ENCODE peak calls at places on chromosomes 7 and 10, in four cellular contexts. H is A549, Z is WTC11, E is K562. L is an unnamed sample.

GRCh38 chr7:158174947-158175346 is 412.7 kb downstream of the PTPRN2 start:
- DNase-seq in H (no peak), Z (no peak), E (no peak), L (no peak)

GRCh38 chr7:139623518-139623917 is 100.0 kb downstream of the CLEC2L start:
- DNase-seq in H (no peak), Z (no peak), E (peak; percentile 77), L (no peak)

GRCh38 chr7:29435167-29435566 is 128.5 kb upstream of the PRR15 start:
- DNase-seq in H (no peak), Z (no peak), E (no peak), L (no peak)

GRCh38 chr7:2781636-2782035 is 62.5 kb downstream of the GNA12 start:
- DNase-seq in H (no peak), Z (no peak), E (no peak), L (no peak)

GRCh38 chr10:14379556-14380330 is 49.0 kb upstream of the FRMD4A start:
- DNase-seq in H (no peak), Z (no peak), E (no peak), L (no peak)

GRCh38 chr7:88664630-88665233 is 94.8 kb upstream of the ZNF804B start:
- DNase-seq in H (peak; percentile 3), Z (peak; percentile 16), E (no peak), L (no peak)

GRCh38 chr10:7566891-7567290 is 99.9 kb downstream of the ITIH5 start:
- DNase-seq in H (no peak), Z (no peak), E (no peak), L (no peak)

GRCh38 chr7:77940647-77941046 is 142.1 kb downstream of the PHTF2 start:
- DNase-seq in H (peak; percentile 30), Z (no peak), E (peak; percentile 63), L (peak; percentile 36)

GRCh38 chr10:114821915-114822770 is 563 bp downstream of the FHIP2A start:
- DNase-seq in H (peak; percentile 46), Z (peak; percentile 26), E (peak; percentile 25), L (peak; percentile 6)

GRCh38 chr10:128993911-128994538 is 473.0 kb upstream of the MGMT start:
- DNase-seq in H (no peak), Z (no peak), E (no peak), L (no peak)

GRCh38 chr10:62027841-62028501 is 126.5 kb downstream of the ARID5B start:
- DNase-seq in H (no peak), Z (no peak), E (no peak), L (no peak)

GRCh38 chr10:104077282-104078151 is 8.2 kb downstream of the COL17A1 start:
- DNase-seq in H (no peak), Z (peak; percentile 33), E (no peak), L (no peak)

GRCh38 chr10:30705625-30706149 is 76.1 kb upstream of the LYZL2 start:
- DNase-seq in H (no peak), Z (no peak), E (no peak), L (no peak)

GRCh38 chr10:14775656-14776055 is 959 bp upstream of the FAM107B start:
- DNase-seq in H (no peak), Z (no peak), E (no peak), L (no peak)

GRCh38 chr10:4650109-4650508 is 175.9 kb upstream of the AKR1E2 start:
- DNase-seq in H (no peak), Z (no peak), E (no peak), L (no peak)

GRCh38 chr7:154503962-154504550 is 451.9 kb downstream of the DPP6 start:
- DNase-seq in H (peak; percentile 41), Z (no peak), E (peak; percentile 57), L (peak; percentile 19)

GRCh38 chr10:7374795-7375194 is 36.0 kb downstream of the SFMBT2 start:
- DNase-seq in H (peak; percentile 66), Z (no peak), E (no peak), L (no peak)

GRCh38 chr7:158432369-158433270 is 155.0 kb downstream of the PTPRN2 start:
- DNase-seq in H (peak; percentile 96), Z (no peak), E (no peak), L (peak; percentile 95)

GRCh38 chr10:86556933-86557649 is 35.5 kb upstream of the WAPL start:
- DNase-seq in H (no peak), Z (no peak), E (no peak), L (no peak)

GRCh38 chr10:28201666-28202400 is 101.0 kb downstream of the MPP7 start:
- DNase-seq in H (no peak), Z (no peak), E (no peak), L (no peak)

GRCh38 chr10:101624526-101625102 is 36.5 kb downstream of the DPCD start:
- DNase-seq in H (no peak), Z (no peak), E (no peak), L (no peak)

GRCh38 chr10:101629781-101630419 is 41.8 kb downstream of the DPCD start:
- DNase-seq in H (no peak), Z (no peak), E (no peak), L (no peak)

GRCh38 chr10:101631821-101632475 is 43.8 kb downstream of the DPCD start:
- DNase-seq in H (no peak), Z (no peak), E (no peak), L (no peak)

GRCh38 chr10:101625821-101626412 is 37.8 kb downstream of the DPCD start:
- DNase-seq in H (no peak), Z (no peak), E (no peak), L (no peak)

GRCh38 chr10:101630420-101630920 is 42.3 kb downstream of the DPCD start:
- DNase-seq in H (no peak), Z (no peak), E (no peak), L (peak; percentile 34)
- TF ChIP-seq NR3C1 in H (no peak), Z (no peak), E (no peak), L (no peak)

DNA sequence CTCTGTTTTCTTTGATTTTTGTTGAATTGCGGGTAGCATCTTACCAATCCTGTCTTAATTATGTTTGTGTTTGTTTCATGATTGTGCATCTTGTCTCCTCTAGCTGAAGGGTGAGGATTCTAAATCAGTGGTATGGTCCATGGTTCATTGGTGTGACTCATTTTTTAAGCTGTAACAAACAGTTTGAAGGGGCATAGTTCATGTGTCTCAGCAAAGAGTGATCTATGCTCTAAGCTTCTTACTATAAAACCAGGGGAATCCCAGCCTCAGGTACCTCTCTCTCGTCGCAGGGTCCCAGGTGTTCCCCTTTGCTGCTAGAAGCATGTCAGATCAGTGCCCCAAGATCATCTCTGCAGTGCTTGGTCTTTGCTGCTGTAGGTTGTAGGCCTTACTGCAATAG is 100.1 kb downstream of the OTUD1 start:
- DNase-seq in H (no peak), Z (no peak), E (no peak), L (no peak)
- TF ChIP-seq NR3C1 in H (no peak), Z (no peak), E (no peak), L (no peak)

GRCh38 chr10:63221950-63222349 is 88.8 kb downstream of the NRBF2 start:
- DNase-seq in H (no peak), Z (no peak), E (no peak), L (no peak)

GRCh38 chr10:63213489-63213888 is 80.4 kb downstream of the NRBF2 start:
- DNase-seq in H (no peak), Z (no peak), E (no peak), L (no peak)

GRCh38 chr10:63214586-63214985 is 81.5 kb downstream of the NRBF2 start:
- DNase-seq in H (no peak), Z (no peak), E (no peak), L (no peak)

GRCh38 chr10:63219749-63220148 is 86.6 kb downstream of the NRBF2 start:
- DNase-seq in H (no peak), Z (no peak), E (no peak), L (no peak)

GRCh38 chr10:63217120-63217605 is 84.0 kb downstream of the NRBF2 start:
- DNase-seq in H (peak; percentile 61), Z (no peak), E (peak; percentile 61), L (peak; percentile 44)
- TF ChIP-seq NR3C1 in H (no peak), Z (no peak), E (no peak), L (no peak)

DNA sequence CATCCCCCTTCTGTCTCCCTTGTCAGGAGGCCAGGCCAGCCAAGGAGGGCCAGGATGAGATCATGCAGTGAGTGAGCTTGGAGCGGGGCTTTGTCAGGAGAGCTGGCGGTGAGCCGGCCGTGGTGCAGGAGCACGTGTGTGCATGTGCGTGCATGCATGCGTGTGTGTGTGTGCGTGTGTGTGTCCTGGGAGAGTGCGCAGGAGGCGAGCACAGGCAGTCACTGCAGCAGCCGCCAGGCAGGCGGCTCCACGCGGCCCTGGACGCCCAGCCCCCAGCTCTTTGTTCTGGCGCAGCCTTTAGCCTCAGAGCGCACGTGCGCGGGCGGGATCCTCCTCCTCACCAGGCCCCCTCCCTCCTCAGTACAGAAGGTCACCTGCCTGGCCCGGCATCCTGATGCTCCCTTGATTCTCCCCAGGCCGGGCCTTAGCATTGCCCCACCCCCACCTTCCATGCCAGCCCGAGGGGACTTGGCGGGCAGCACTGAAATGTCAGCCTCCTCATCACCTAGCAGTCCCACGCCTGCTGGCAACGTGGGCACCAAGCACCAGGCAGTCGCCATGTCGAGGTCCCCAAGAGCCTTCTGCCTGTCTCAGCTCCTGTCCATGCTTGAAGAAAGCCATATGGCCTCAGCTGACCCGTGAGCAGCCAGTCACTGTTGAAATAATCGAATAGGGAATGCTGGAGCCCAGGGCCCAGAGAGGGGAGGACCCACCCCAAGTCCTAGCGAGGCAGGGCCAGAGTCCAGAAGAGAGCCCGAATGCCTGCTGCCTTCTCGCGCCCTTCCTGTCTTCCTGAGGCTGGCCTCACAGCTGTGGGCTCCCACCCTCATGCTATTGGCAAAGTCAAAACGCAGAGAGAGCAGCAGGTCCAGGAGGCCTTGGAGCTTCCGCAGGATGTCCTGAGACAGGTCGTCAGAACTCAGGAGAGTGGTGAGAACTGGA is 125.9 kb upstream of the PPIF start:
- DNase-seq in H (no peak), Z (peak; percentile 40), E (peak; percentile 26), L (no peak)
- TF ChIP-seq NR3C1 in H (no peak), Z (no peak), E (no peak), L (no peak)

GRCh38 chr7:50792342-50793114 is 9.8 kb upstream of the GRB10 start:
- DNase-seq in H (peak; percentile 52), Z (peak; percentile 38), E (peak; percentile 81), L (no peak)
- TF ChIP-seq NR3C1 in H (no peak), Z (no peak), E (no peak), L (no peak)

GRCh38 chr7:16026253-16027020 is 340.0 kb upstream of the MEOX2 start:
- DNase-seq in H (no peak), Z (no peak), E (no peak), L (no peak)
- TF ChIP-seq NR3C1 in H (no peak), Z (no peak), E (no peak), L (no peak)

L was measured in HepG2.